ENCODE peak calls at places on chromosomes 13 and 19, in eight cellular contexts. G is Peyer's patch, U is fibroblast of the aortic adventitia, F is PC-9, V is heart right ventricle, Y is glutamatergic neuron, L is GM12865, H is cardiac muscle cell. I is an unnamed sample.
A peak's percentile ranks its signal among the peaks of the same experiment; 100 is the strongest.

GRCh38 chr19:44905437-44906160 is at the start of gene APOE:
- DNase-seq in G (no peak), U (no peak), F (peak; percentile 32), V (no peak), Y (no peak), L (no peak), H (peak; percentile 71), I (no peak)

GRCh38 chr13:113591750-113592149 is 7.2 kb downstream of the TFDP1 start:
- DNase-seq in G (no peak), U (no peak), F (no peak), V (no peak), Y (no peak), L (no peak), H (no peak), I (no peak)

GRCh38 chr13:86572115-86572514 is 772.9 kb upstream of the SLITRK6 start:
- DNase-seq in G (no peak), U (peak; percentile 35), F (no peak), V (no peak), Y (no peak), L (no peak), H (no peak), I (no peak)

GRCh38 chr13:69603144-69603853 is 504.3 kb upstream of the ATXN8OS start:
- DNase-seq in G (no peak), U (no peak), F (no peak), V (no peak), Y (no peak), L (no peak), H (no peak), I (no peak)

GRCh38 chr19:58544591-58545285 is 874 bp downstream of the TRIM28 start:
- DNase-seq in G (no peak), U (peak; percentile 51), F (no peak), V (no peak), Y (peak; percentile 81), L (peak; percentile 72), H (peak; percentile 76), I (peak; percentile 97)

GRCh38 chr13:47168086-47168485 is 271.2 kb upstream of the HTR2A start:
- DNase-seq in G (no peak), U (peak; percentile 20), F (no peak), V (no peak), Y (no peak), L (peak; percentile 40), H (no peak), I (no peak)

GRCh38 chr13:107642841-107643240 is 572.5 kb downstream of the LIG4 start:
- DNase-seq in G (no peak), U (no peak), F (no peak), V (no peak), Y (peak; percentile 27), L (no peak), H (no peak), I (no peak)

GRCh38 chr13:103788061-103788652 is 721.9 kb upstream of the SLC10A2 start:
- DNase-seq in G (no peak), U (no peak), F (no peak), V (peak; percentile 25), Y (peak; percentile 22), L (no peak), H (peak; percentile 64), I (no peak)

GRCh38 chr13:24683833-24684599 is 3.8 kb downstream of the ATP12A start:
- DNase-seq in G (peak; percentile 77), U (peak; percentile 29), F (no peak), V (peak; percentile 43), Y (peak; percentile 86), L (peak; percentile 76), H (peak; percentile 80), I (peak; percentile 82)

GRCh38 chr19:35209646-35210045 is 18.9 kb downstream of the FAM187B start:
- DNase-seq in G (no peak), U (no peak), F (no peak), V (no peak), Y (no peak), L (no peak), H (no peak), I (no peak)

DNA sequence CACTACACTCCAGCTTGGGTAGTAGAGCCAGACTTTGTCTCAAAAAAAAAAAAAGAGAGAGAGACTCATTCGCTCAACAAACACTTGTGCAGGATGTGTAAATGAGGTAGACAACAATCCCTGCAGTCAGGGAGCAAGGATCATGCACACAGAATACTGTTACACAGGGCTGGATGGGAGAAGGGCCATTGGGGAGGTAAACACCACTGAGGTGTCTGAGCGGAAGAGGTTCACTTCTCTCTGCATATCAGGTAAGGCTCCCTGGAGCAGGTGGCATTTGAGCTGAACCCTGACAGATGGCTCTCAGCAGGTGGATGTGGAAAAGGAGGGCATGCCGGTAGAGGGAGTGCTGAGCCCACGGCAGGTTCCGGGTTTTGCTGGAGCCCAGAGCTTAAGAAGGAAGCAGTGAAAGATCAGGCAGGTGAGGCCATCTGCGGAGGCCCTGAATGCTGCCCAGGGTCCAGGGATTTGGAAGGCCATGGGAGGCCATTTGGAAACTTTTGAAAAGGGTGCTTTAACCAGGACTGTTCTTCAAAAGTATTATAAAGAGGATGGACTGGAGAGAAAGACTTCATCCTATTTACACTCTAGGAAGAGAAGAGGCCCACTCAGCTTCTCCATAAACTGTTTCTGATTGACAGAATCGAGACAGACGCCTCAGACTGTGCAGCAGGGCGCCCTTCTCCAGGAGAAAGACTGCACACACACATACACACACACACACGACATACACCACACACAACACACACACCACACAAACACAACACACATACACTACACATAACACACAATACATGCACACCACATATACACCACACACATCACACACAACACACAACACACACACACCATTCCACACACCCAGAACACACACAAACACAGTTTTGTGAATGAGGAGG is 199.4 kb downstream of the USP12 start:
- DNase-seq in G (peak; percentile 83), U (peak; percentile 27), F (peak; percentile 58), V (no peak), Y (no peak), L (peak; percentile 50), H (peak; percentile 51), I (peak; percentile 34)
- TF ChIP-seq CTCF in G (peak; percentile 68), U (peak; percentile 51), F (peak; percentile 61), V (no peak), Y (no peak), L (peak; percentile 30), H (peak; percentile 44), I (peak; percentile 62)

DNA sequence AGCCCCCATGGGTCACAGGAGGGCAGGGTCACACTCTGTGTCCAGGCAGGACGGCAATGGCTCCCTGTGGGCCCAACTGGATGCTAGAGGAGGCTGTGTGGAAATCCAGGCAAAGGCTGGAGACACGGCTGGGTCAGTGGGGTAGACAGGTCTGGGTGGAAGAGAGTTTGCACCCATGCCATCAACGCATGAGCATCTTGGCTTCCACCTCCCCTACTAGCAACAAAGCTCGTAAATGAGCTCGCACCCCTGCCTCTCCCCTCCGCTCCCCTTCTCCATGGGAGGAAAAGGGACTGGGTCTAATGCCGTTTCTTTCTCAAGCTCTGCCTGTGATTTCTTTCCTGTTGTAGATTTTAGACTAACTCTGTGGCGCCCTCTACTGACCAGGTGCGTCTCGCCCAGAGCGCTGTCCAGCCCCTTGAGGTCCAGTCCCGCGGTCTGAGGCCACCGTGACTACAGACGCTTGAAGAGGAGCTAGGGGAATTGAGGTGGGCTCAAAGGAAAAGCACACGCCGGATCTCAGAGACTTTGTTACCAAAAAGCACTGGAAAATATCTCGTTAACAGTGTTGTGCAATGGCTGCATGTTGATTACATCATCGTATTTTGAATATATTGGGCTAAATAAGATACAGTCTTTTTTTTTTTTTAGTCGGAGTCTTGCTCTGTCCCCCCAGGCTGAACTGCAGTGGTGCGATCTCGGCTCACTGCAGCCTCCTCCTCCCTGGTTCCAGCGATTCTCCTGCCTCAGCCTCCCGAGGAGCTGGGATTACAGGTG is 50.7 kb upstream of the USP29 start:
- DNase-seq in G (no peak), U (no peak), F (no peak), V (no peak), Y (peak; percentile 34), L (no peak), H (no peak), I (no peak)
- TF ChIP-seq CTCF in G (no peak), U (no peak), F (peak; percentile 66), V (no peak), Y (peak; percentile 50), L (no peak), H (no peak), I (peak; percentile 14)

GRCh38 chr13:97124237-97124636 is 97.9 kb upstream of the MBNL2 start:
- DNase-seq in G (no peak), U (no peak), F (no peak), V (no peak), Y (no peak), L (no peak), H (no peak), I (no peak)
- TF ChIP-seq CTCF in G (no peak), U (no peak), F (no peak), V (no peak), Y (no peak), L (no peak), H (no peak), I (no peak)

DNA sequence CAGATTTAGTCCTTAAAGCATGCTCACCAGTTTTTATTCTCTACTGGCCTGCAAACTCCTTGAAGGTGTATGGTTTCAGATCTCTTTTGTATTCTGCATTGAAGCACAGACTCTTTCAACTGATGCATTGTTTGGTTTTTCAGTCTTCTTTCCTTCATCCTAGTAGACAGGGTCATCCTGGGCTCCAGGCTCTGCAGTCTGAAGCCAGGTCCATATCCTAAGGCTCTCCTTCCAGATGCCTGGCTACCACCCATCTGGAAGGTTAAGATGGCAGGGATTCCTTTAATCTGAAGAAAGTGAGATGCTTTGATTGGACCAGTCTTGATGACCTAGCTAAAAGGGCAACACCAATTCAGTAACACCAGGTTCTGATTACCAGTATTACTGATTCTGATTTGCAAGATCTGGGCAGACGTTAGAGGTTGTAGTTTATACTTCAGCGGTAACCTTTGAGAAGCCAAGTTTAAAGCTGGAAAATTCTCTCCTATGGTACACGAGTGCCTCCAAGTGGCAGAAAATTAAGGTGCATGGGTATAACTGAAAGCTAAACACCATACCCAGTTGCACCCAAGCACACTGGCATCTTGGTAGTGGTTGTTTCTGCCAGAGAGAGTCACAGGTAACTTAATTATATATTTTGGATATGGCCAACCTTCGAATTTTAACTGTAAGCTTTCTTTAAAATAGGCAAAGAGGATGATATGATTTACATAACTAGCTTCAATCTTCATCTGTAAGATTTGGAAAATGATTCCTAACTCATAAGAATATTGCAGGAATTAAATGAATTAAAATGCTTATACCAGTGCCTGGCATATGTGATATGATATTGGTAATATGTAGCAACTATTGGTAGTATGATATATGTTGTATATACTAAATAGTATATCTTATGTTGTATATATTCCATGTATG is 1651.9 kb upstream of the MIR17HG start:
- DNase-seq in G (no peak), U (peak; percentile 11), F (no peak), V (peak; percentile 13), Y (peak; percentile 62), L (peak; percentile 2), H (peak; percentile 68), I (peak; percentile 17)
- TF ChIP-seq CTCF in G (peak; percentile 46), U (peak; percentile 43), F (peak; percentile 79), V (peak; percentile 81), Y (peak; percentile 80), L (peak; percentile 25), H (peak; percentile 71), I (peak; percentile 56)

DNA sequence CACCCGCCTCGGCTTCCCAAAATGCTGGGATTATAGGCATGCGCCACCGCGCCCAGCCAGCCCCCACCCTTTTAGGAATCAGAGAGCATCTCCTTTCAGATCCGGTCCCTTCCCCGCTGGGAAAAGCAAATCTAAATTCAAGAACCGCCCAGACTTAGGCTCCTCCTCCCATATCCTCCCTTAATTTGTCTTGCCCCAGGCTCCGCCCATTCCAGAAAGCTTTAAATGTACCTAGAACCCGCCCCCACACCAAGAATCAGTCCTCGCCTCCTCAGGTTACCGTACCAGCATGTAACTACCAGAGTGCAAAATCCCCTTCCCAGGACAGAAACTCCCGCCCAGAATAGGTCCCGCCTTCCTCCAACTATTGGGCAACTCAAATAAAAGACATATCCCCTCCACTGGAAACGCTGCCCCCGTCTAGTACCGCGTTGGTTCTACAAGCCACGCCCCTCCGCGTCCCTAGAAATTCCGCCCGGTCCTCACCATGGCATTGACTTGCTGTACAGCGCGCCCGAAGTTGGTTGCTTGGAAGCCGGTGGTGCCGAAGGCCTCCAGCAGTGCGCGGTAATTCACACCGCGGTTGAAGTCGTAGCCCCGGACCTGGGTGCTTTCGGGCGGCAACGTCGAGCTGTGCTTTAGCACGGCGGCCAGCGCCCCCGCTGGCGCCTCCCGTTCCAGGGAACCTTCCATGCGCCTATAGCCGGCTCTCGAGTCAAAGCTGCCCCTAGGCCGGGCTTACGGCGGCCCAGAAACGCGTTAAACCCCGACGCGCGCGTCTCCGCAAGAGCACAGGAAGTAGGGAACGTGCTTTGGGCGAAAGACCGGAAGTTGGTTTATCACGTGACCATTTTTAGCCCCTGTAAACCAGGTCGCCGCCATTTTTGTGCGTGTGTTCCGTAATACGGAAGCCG is at the start of gene DHPS:
- DNase-seq in G (peak; percentile 88), U (peak; percentile 98), F (peak; percentile 98), V (peak; percentile 97), Y (peak; percentile 83), L (peak; percentile 99), H (peak; percentile 97), I (peak; percentile 95)
- TF ChIP-seq CTCF in G (no peak), U (peak; percentile 5), F (peak; percentile 30), V (no peak), Y (no peak), L (no peak), H (no peak), I (no peak)

I was measured in GM13977.